ENCODE peak calls at places on chromosomes 12 and 14, in five cellular contexts. K is HCT116, W is tibial nerve, B is mammary epithelial cell, C is colonic mucosa. V is an unnamed sample.

GRCh38 chr14:94665121-94665520 is 52.9 kb downstream of the SERPINA3 start:
- DNase-seq in K (no peak), W (peak; percentile 56), B (no peak), C (no peak), V (no peak)

GRCh38 chr12:89542912-89543592 is 17.2 kb upstream of the POC1B start:
- DNase-seq in K (peak; percentile 77), W (peak; percentile 73), B (peak; percentile 68), C (peak; percentile 81), V (peak; percentile 73)

GRCh38 chr12:67415473-67415872 is 146.3 kb downstream of the CAND1 start:
- DNase-seq in K (peak; percentile 22), W (peak; percentile 16), B (peak; percentile 32), C (no peak), V (no peak)

GRCh38 chr12:57459750-57460400 is at the start of gene GLI1:
- DNase-seq in K (no peak), W (peak; percentile 41), B (no peak), C (no peak), V (no peak)

GRCh38 chr14:76834296-76834695 is 8.1 kb downstream of the LRRC74A start:
- DNase-seq in K (no peak), W (no peak), B (no peak), C (no peak), V (no peak)

GRCh38 chr14:101719708-101720107 is 41.8 kb upstream of the PPP2R5C start:
- DNase-seq in K (no peak), W (no peak), B (no peak), C (peak; percentile 17), V (no peak)

GRCh38 chr14:77886010-77886409 is 86.1 kb downstream of the ADCK1 start:
- DNase-seq in K (no peak), W (no peak), B (no peak), C (no peak), V (no peak)

GRCh38 chr14:104447750-104448149 is 131.8 kb upstream of the C14orf180 start:
- DNase-seq in K (no peak), W (no peak), B (no peak), C (no peak), V (no peak)

GRCh38 chr12:111330800-111331752 is 37.8 kb downstream of the PHETA1 start:
- DNase-seq in K (peak; percentile 42), W (no peak), B (peak; percentile 37), C (no peak), V (no peak)

GRCh38 chr12:52198454-52199215 is 6.8 kb upstream of the KRT80 start:
- DNase-seq in K (no peak), W (no peak), B (no peak), C (no peak), V (no peak)

GRCh38 chr12:94942663-94943062 is 60.8 kb downstream of the NDUFA12 start:
- DNase-seq in K (no peak), W (no peak), B (no peak), C (no peak), V (no peak)

GRCh38 chr12:26150737-26151450 is 26.1 kb upstream of the BHLHE41 start:
- DNase-seq in K (no peak), W (peak; percentile 8), B (no peak), C (no peak), V (no peak)

GRCh38 chr12:130225347-130225746 is 63.1 kb downstream of the FZD10 start:
- DNase-seq in K (no peak), W (no peak), B (no peak), C (no peak), V (no peak)

GRCh38 chr12:19533567-19533966 is 94.3 kb downstream of the AEBP2 start:
- DNase-seq in K (no peak), W (no peak), B (no peak), C (no peak), V (no peak)

GRCh38 chr12:109910969-109911348 is 10.9 kb downstream of the TCHP start:
- DNase-seq in K (peak; percentile 43), W (no peak), B (no peak), C (no peak), V (no peak)

GRCh38 chr12:95838125-95838524 is 20.6 kb upstream of the SNRPF start:
- DNase-seq in K (no peak), W (peak; percentile 45), B (no peak), C (peak; percentile 82), V (no peak)

GRCh38 chr12:5716221-5716620 is 228.8 kb downstream of the ANO2 start:
- DNase-seq in K (no peak), W (no peak), B (no peak), C (peak; percentile 38), V (no peak)

GRCh38 chr14:105050551-105050897 is 14.7 kb downstream of the GPR132 start:
- DNase-seq in K (peak; percentile 16), W (no peak), B (peak; percentile 65), C (peak; percentile 83), V (no peak)

GRCh38 chr12:119749666-119750065 is 81.7 kb downstream of the PRKAB1 start:
- DNase-seq in K (no peak), W (no peak), B (no peak), C (no peak), V (no peak)

GRCh38 chr14:101225729-101226152 is 322.2 kb upstream of the RTL1 start:
- DNase-seq in K (no peak), W (no peak), B (no peak), C (peak; percentile 10), V (peak; percentile 37)

GRCh38 chr12:79848321-79848720 is 86.6 kb downstream of the PPP1R12A start:
- DNase-seq in K (no peak), W (no peak), B (no peak), C (no peak), V (no peak)

GRCh38 chr14:58639842-58640484 is 2.2 kb downstream of the DACT1 start:
- DNase-seq in K (peak; percentile 62), W (peak; percentile 74), B (peak; percentile 59), C (peak; percentile 68), V (no peak)

GRCh38 chr12:85866929-85867776 is 6.9 kb upstream of the NTS start:
- DNase-seq in K (peak; percentile 47), W (peak; percentile 73), B (peak; percentile 54), C (peak; percentile 41), V (no peak)

GRCh38 chr12:121494093-121494787 is 86.6 kb downstream of the KDM2B start:
- DNase-seq in K (peak; percentile 8), W (peak; percentile 33), B (no peak), C (peak; percentile 43), V (no peak)

GRCh38 chr14:53365516-53366130 is 212.5 kb upstream of the DDHD1 start:
- DNase-seq in K (no peak), W (no peak), B (no peak), C (no peak), V (no peak)

GRCh38 chr12:55001198-55001827 is 16.8 kb upstream of the TESPA1 start:
- DNase-seq in K (no peak), W (no peak), B (no peak), C (no peak), V (no peak)

GRCh38 chr14:52923902-52924575 is 26.8 kb downstream of the FERMT2 start:
- DNase-seq in K (no peak), W (no peak), B (no peak), C (no peak), V (no peak)

GRCh38 chr14:86796221-86797074 is 1196.5 kb downstream of the GALC start:
- DNase-seq in K (no peak), W (no peak), B (no peak), C (no peak), V (no peak)

DNA sequence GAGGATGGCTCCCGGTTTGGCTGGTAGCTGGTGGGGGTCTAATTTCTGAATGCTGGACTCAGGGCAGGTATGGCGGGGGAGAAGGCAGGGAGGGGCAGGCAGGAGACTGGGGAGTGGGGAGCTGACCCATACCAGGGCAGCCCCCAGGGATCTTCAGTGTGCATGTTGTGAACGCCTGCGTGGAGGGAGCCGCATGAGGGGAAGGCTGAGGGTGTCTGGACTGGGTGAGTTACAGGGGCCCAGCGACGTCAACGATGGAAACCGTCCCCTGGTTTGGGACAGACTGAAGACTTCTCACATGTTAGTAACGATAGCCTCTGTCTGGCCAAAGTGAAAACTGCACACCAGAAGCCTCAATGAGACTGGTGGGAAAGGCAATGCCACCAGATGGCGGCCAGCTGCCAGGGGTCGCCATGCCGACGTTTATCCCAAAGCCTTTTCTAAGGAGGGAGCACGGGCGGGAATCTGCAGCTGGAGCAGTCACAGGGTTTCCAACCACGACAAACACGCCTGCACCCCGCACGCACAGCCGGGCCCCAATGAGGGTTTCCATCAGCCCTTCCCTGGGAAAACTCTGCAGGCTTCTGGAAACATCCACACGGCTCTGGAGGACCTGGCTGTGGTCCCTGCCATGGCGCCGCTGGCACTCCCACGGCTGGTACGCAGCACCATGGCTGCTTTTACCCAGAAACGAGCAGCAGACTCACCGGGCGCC is 14.0 kb downstream of the PGAM5 start:
- DNase-seq in K (no peak), W (no peak), B (no peak), C (no peak), V (no peak)
- TF ChIP-seq CTCF in K (no peak), W (no peak), B (no peak), C (no peak), V (no peak)

DNA sequence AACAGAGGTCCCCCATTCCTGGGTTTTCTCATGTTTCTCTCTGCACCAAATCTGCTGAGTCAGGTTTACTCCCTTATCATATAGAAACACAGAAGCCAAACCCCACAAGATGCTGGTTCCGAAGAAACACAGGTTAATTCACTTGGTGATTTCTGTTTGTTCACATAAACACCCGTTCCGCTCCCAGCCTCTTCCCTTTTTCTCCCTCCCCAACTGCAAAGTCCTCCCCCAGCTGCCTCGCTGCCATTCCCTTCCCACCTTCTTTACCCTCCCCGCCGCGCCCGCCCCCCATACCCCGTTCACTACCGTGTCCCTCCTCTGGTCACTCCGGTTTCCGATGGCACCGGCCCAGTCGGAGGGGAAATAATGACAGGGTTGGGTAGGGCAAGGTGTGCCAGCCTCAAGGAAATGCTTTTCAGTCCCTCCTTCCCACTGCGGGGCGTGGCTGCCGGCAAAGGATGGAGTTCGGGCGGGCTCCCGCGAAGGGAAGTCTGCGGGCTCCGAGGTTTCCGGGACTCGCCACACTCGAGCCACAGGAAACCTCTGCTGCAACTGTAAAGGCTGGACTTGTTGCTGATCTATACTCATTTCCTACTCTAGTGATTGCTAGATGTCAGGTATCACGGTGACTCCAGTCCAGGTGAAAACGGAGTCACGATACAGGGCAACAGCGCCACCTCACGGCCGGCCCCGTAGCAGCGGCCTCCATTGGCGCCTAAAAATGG is at the start of gene STYK1:
- DNase-seq in K (peak; percentile 81), W (peak; percentile 29), B (peak; percentile 87), C (peak; percentile 90), V (peak; percentile 82)
- TF ChIP-seq CTCF in K (peak; percentile 93), W (peak; percentile 67), B (peak; percentile 98), C (peak; percentile 88), V (peak; percentile 95)

GRCh38 chr14:70113211-70113610 is 75.5 kb downstream of the SLC8A3 start:
- DNase-seq in K (no peak), W (no peak), B (no peak), C (no peak), V (no peak)

GRCh38 chr14:70108419-70108818 is 80.3 kb downstream of the SLC8A3 start:
- DNase-seq in K (no peak), W (no peak), B (no peak), C (no peak), V (no peak)

DNA sequence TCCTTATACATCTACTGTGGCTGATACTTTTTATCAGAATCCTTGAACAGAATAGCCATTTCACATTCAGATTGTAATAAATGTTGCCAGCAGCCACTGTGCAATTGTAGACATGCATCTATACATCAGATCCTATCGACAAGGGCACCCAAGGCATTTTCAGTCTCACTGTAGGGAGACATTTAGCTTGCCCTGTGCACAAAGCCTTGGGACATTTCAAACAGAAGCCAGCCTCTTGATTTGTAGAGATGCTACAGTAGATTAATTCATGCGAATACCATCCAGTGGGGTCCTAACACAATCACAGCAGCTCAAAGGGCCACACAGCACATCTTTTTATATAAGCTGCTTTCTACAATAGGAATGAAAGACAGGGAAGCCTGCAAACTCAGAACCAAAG is 81.4 kb downstream of the SLC8A3 start:
- DNase-seq in K (no peak), W (no peak), B (no peak), C (no peak), V (no peak)
- TF ChIP-seq CTCF in K (no peak), W (no peak), B (no peak), C (no peak), V (no peak)

GRCh38 chr12:64392221-64392620 is 1.7 kb upstream of the C12orf56 start:
- DNase-seq in K (no peak), W (peak; percentile 21), B (peak; percentile 30), C (no peak), V (no peak)
- TF ChIP-seq CTCF in K (peak; percentile 45), W (no peak), B (peak; percentile 57), C (no peak), V (no peak)

V was measured in mesothelial cell of epicardium.